ENCODE peak calls at places on chromosome 6, in four cellular contexts. J, Y, P and A are unnamed samples.

GRCh38 chr6:38720295-38720694 is 5.2 kb downstream of the DNAH8 start:
- DNase-seq in J (peak), Y (no peak), P (peak), A (no peak)

GRCh38 chr6:3794092-3794491 is 42.6 kb upstream of the PXDC1 start:
- DNase-seq in J (no peak), Y (no peak), P (no peak), A (no peak)

GRCh38 chr6:32244270-32244669 is 20.4 kb upstream of the NOTCH4 start:
- DNase-seq in J (no peak), Y (no peak), P (no peak), A (peak)

GRCh38 chr6:31128093-31128676 is 7.9 kb upstream of the CDSN start:
- DNase-seq in J (peak), Y (peak), P (peak), A (no peak)

GRCh38 chr6:38209291-38209865 is 389.9 kb downstream of the ZFAND3 start:
- DNase-seq in J (peak), Y (no peak), P (no peak), A (no peak)

GRCh38 chr6:143441680-143442359 is 8.7 kb downstream of the ADAT2 start:
- DNase-seq in J (peak), Y (no peak), P (no peak), A (no peak)

GRCh38 chr6:87182321-87182720 is 27.0 kb downstream of the ZNF292 start:
- DNase-seq in J (no peak), Y (no peak), P (no peak), A (no peak)

GRCh38 chr6:163170294-163170883 is 244.1 kb upstream of the QKI start:
- DNase-seq in J (no peak), Y (no peak), P (peak), A (no peak)

GRCh38 chr6:24719125-24719931 is at the start of gene C6orf62:
- DNase-seq in J (peak), Y (peak), P (peak), A (peak)

GRCh38 chr6:168181776-168182765 is 103.1 kb upstream of the FRMD1 start:
- DNase-seq in J (no peak), Y (no peak), P (no peak), A (peak)

GRCh38 chr6:81894788-81895221 is 142.3 kb upstream of the TENT5A start:
- DNase-seq in J (peak), Y (no peak), P (no peak), A (peak)

GRCh38 chr6:119713903-119714302 is 364.3 kb upstream of the MAN1A1 start:
- DNase-seq in J (no peak), Y (no peak), P (no peak), A (no peak)

GRCh38 chr6:131419698-131420097 is 153.3 kb upstream of the ARG1 start:
- DNase-seq in J (no peak), Y (no peak), P (no peak), A (no peak)

GRCh38 chr6:42281016-42281533 is 63.4 kb upstream of the MRPS10 start:
- DNase-seq in J (no peak), Y (no peak), P (no peak), A (peak)

GRCh38 chr6:82712826-82713225 is 349.2 kb downstream of the TPBG start:
- DNase-seq in J (no peak), Y (no peak), P (no peak), A (no peak)

GRCh38 chr6:126537437-126537836 is 197.5 kb downstream of the CENPW start:
- DNase-seq in J (no peak), Y (no peak), P (no peak), A (no peak)

GRCh38 chr6:29797966-29798365 is 29.7 kb upstream of the HLA-G start:
- DNase-seq in J (no peak), Y (no peak), P (no peak), A (no peak)

GRCh38 chr6:10316327-10316726 is 98.5 kb downstream of the TFAP2A start:
- DNase-seq in J (peak), Y (no peak), P (no peak), A (no peak)

GRCh38 chr6:52243282-52243893 is 912 bp downstream of the IL17F start:
- DNase-seq in J (peak), Y (no peak), P (peak), A (no peak)

GRCh38 chr6:13368716-13369115 is 40.4 kb upstream of the TBC1D7 start:
- DNase-seq in J (peak), Y (no peak), P (no peak), A (no peak)

GRCh38 chr6:142675517-142675916 is 269.5 kb downstream of the HIVEP2 start:
- DNase-seq in J (no peak), Y (no peak), P (no peak), A (no peak)

GRCh38 chr6:108365488-108365887 is 70.6 kb downstream of the AFG1L start:
- DNase-seq in J (no peak), Y (no peak), P (no peak), A (no peak)

GRCh38 chr6:57113105-57113504 is 23.1 kb downstream of the ZNF451 start:
- DNase-seq in J (no peak), Y (no peak), P (no peak), A (no peak)

GRCh38 chr6:118320652-118321051 is 227.4 kb upstream of the PLN start:
- DNase-seq in J (peak), Y (no peak), P (peak), A (no peak)

GRCh38 chr6:41159415-41160082 is 3.4 kb downstream of the TREM2 start:
- DNase-seq in J (peak), Y (no peak), P (no peak), A (no peak)

GRCh38 chr6:43772571-43773049 is 2.6 kb downstream of the VEGFA start:
- DNase-seq in J (no peak), Y (peak), P (peak), A (no peak)
- TF ChIP-seq CTCF in J (no peak), Y (no peak), P (no peak), A (no peak)

GRCh38 chr6:134470090-134470975 is 152.4 kb upstream of the SGK1 start:
- DNase-seq in J (no peak), Y (no peak), P (no peak), A (no peak)
- H3K4me3 ChIP-seq in J (no peak), Y (no peak), P (no peak), A (no peak)

GRCh38 chr6:26118999-26119398 is 31.8 kb downstream of the HFE start:
- DNase-seq in J (peak), Y (no peak), P (no peak), A (no peak)

GRCh38 chr6:26109776-26110175 is 22.5 kb downstream of the HFE start:
- DNase-seq in J (no peak), Y (no peak), P (no peak), A (no peak)

GRCh38 chr6:26113570-26113969 is 26.3 kb downstream of the HFE start:
- DNase-seq in J (no peak), Y (no peak), P (no peak), A (no peak)

GRCh38 chr6:26116267-26116666 is 29.0 kb downstream of the HFE start:
- DNase-seq in J (no peak), Y (no peak), P (no peak), A (no peak)

DNA sequence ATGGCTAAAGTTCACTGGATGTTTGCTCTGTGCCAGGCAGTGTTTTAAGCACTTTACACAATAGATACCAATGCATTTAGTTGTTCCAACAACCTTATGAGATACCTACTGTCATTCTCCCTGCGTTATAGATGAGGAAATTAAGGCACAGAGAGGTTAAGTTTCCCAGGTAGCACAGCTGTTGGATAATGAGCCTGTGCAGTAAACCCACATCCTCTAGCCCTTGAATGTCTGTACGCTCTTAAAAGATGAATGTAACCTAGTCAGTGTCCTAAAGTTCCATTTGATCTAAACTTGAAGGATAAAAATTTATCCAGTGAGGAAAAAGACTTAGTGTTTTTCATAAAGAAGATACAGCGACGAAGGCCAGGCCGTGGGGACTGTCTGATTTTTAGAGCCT is 28.0 kb downstream of the HFE start:
- DNase-seq in J (no peak), Y (no peak), P (no peak), A (no peak)
- TF ChIP-seq POLR2A in J (no peak), Y (no peak), P (no peak), A (no peak)

GRCh38 chr6:157952751-157953479 is 28.7 kb upstream of the SYNJ2 start:
- DNase-seq in J (peak), Y (no peak), P (no peak), A (peak)

GRCh38 chr6:157955675-157956074 is 26.0 kb upstream of the SYNJ2 start:
- DNase-seq in J (no peak), Y (no peak), P (no peak), A (no peak)

GRCh38 chr6:157953580-157954091 is 28.0 kb upstream of the SYNJ2 start:
- DNase-seq in J (no peak), Y (no peak), P (peak), A (peak)

GRCh38 chr6:157956171-157956730 is 25.4 kb upstream of the SYNJ2 start:
- DNase-seq in J (no peak), Y (no peak), P (no peak), A (peak)

DNA sequence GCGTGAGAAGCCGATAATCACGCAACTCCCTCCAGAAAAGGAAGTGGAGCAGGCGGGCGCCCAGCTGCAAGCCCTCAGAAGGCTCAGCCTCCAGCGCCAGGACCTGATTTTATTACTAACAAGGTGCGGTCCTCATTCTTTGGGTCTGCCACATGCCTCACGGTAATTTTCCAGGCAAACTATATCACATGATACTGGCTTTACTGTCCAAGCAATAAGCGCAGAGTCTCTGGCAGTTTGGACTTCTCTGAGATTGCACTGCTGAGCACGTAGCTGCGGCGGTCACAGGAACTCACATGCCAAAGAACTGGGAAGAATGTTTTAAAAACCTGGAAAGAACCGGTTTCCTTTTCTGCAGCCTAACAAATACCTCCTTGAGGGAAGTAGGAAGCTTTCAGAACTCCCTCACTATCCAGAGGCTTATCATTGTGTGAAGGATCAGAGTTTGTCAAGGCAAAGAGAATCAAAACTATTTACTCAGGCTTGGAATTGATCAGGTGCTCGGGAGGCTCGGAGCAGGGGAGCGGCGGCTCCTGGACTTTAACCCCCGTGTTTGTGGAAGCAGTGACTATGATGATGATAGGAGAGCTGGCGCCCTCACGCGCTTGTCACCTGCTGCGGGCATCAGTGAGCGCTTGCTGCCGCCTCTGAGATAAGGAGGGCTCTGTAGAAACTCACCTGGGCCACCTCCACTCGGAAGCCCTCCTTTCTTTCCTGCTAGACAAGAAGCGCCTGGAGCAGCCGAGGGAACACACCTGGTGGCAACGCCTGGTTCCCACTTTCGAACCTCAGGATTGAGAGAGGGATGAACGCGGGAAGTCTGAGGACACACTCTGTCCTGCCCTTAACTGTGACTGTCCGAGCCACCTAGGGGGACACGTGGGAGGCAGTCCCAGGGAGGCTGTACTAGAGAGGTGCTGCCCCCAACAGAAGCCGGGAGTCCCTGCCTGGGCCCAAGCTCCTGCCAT is 27.2 kb upstream of the SYNJ2 start:
- DNase-seq in J (peak), Y (no peak), P (peak), A (peak)
- TF ChIP-seq CTCF in J (no peak), Y (no peak), P (no peak), A (no peak)

GRCh38 chr6:125346143-125346925 is 44.6 kb upstream of the HDDC2 start:
- DNase-seq in J (no peak), Y (no peak), P (no peak), A (no peak)
- H3K4me3 ChIP-seq in J (no peak), Y (peak), P (no peak), A (no peak)

GRCh38 chr6:109445382-109445781 is 4.9 kb downstream of the SMPD2 start:
- DNase-seq in J (no peak), Y (no peak), P (no peak), A (no peak)

GRCh38 chr6:109443425-109443950 is 3.0 kb downstream of the SMPD2 start:
- DNase-seq in J (no peak), Y (no peak), P (no peak), A (no peak)

GRCh38 chr6:109441069-109441816 is 719 bp downstream of the SMPD2 start:
- DNase-seq in J (peak), Y (peak), P (peak), A (no peak)

GRCh38 chr6:109440325-109441068 is at the start of the genes PPIL6 and SMPD2:
- DNase-seq in J (peak), Y (peak), P (peak), A (peak)

GRCh38 chr6:109442393-109442924 is 1.9 kb downstream of the SMPD2 start:
- DNase-seq in J (no peak), Y (no peak), P (no peak), A (no peak)
- TF ChIP-seq POLR2A in J (no peak), Y (no peak), P (no peak), A (no peak)

GRCh38 chr6:15285682-15286294 is 39.9 kb downstream of the JARID2 start:
- DNase-seq in J (peak), Y (no peak), P (peak), A (no peak)
- TF ChIP-seq CTCF in J (peak), Y (no peak), P (no peak), A (no peak)

DNA sequence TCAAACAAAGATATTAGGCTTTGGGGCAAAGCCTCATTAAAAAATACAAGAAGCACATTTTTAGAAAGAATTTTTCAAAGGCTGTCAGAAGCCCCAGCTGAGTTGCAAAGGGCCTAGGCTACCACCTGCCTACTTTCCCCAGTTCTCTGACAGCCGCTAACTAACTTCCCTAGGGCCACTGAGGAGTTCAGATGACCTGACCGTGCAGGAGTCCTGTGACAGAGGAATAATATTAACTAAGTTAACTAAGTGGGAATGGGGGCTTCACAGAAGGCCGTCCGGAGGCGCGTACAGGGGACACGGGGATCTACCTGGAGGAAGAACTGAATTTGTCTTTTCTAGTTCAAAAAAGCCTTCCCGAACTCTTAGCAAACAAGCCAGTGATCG is 884 bp downstream of the MCHR2 start:
- DNase-seq in J (no peak), Y (no peak), P (no peak), A (no peak)
- H3K4me3 ChIP-seq in J (no peak), Y (no peak), P (no peak), A (no peak)